ENCODE peak calls at places on chromosomes 1 and 21, in four cellular contexts. E, U, C and W are unnamed samples.

GRCh38 chr1:42937141-42937696 is 21.4 kb downstream of the SLC2A1 start:
- DNase-seq in E (no peak), C (no peak), U (no peak), W (no peak)

GRCh38 chr1:22826630-22827580 is 116.3 kb downstream of the EPHB2 start:
- DNase-seq in U (no peak), E (peak), C (peak), W (peak)

GRCh38 chr1:164660415-164661174 is 101.6 kb downstream of the PBX1 start:
- DNase-seq in U (no peak), E (no peak), C (no peak), W (no peak)

GRCh38 chr1:4716406-4716805 is 62.0 kb downstream of the AJAP1 start:
- DNase-seq in C (no peak), E (no peak), U (no peak), W (no peak)

GRCh38 chr1:203453016-203453415 is 22.6 kb upstream of the PRELP start:
- DNase-seq in E (no peak), U (no peak), C (no peak), W (no peak)

GRCh38 chr1:8976338-8976737 is 30.7 kb downstream of the CA6 start:
- DNase-seq in E (no peak), U (no peak), C (no peak), W (no peak)

GRCh38 chr1:226678701-226679100 is 60.4 kb downstream of the ITPKB start:
- DNase-seq in C (no peak), E (no peak), U (no peak), W (no peak)

GRCh38 chr1:194717941-194718340 is 1531.5 kb upstream of the B3GALT2 start:
- DNase-seq in E (no peak), U (no peak), C (no peak), W (no peak)

GRCh38 chr1:192604979-192605620 is 29.5 kb downstream of the RGS1 start:
- DNase-seq in U (no peak), C (no peak), E (no peak), W (no peak)

GRCh38 chr1:47758341-47759237 is 238.6 kb downstream of the TRABD2B start:
- DNase-seq in E (peak), U (no peak), C (no peak), W (no peak)

GRCh38 chr1:203287109-203287893 is 18.0 kb upstream of the BTG2 start:
- DNase-seq in C (peak), U (no peak), E (no peak), W (peak)

GRCh38 chr1:54167422-54168139 is 14.8 kb upstream of the CDCP2 start:
- DNase-seq in E (no peak), U (no peak), C (no peak), W (no peak)

GRCh38 chr1:37808369-37809319 is 636 bp upstream of the YRDC start:
- DNase-seq in E (peak), C (peak), U (peak), W (peak)

GRCh38 chr1:245855846-245856730 is 651.0 kb downstream of the SMYD3 start:
- DNase-seq in U (no peak), E (no peak), C (no peak), W (no peak)

GRCh38 chr1:5842700-5843099 is 149.5 kb downstream of the NPHP4 start:
- DNase-seq in U (no peak), E (no peak), C (no peak), W (no peak)

GRCh38 chr1:156476501-156477298 is 23.9 kb downstream of the MEF2D start:
- DNase-seq in U (peak), C (no peak), E (peak), W (no peak)

GRCh38 chr1:51569284-51570062 is 47.4 kb upstream of the OSBPL9 start:
- DNase-seq in E (no peak), U (peak), C (peak), W (peak)

GRCh38 chr1:219302697-219303096 is 129.0 kb downstream of the LYPLAL1 start:
- DNase-seq in E (no peak), C (no peak), U (no peak), W (no peak)

GRCh38 chr1:31488528-31488927 is 75.5 kb downstream of the SERINC2 start:
- DNase-seq in E (no peak), U (no peak), C (no peak), W (no peak)

GRCh38 chr1:88800382-88801051 is 90.8 kb downstream of the GTF2B start:
- DNase-seq in U (no peak), C (no peak), E (no peak), W (no peak)

GRCh38 chr1:70627910-70628309 is 216.8 kb downstream of the CTH start:
- DNase-seq in C (no peak), E (no peak), U (no peak), W (no peak)

GRCh38 chr1:176691251-176692228 is 228.6 kb downstream of the PAPPA2 start:
- DNase-seq in C (no peak), E (no peak), U (no peak), W (peak)

GRCh38 chr1:88239205-88239604 is 444.9 kb upstream of the PKN2 start:
- DNase-seq in C (no peak), E (no peak), U (no peak), W (no peak)

GRCh38 chr1:36304521-36304920 is 1.6 kb upstream of the SH3D21 start:
- DNase-seq in U (peak), C (no peak), E (no peak), W (peak)

GRCh38 chr1:119551218-119551617 is 44.2 kb downstream of the HSD3B1 start:
- DNase-seq in C (no peak), U (no peak), E (no peak), W (no peak)

GRCh38 chr1:22317920-22318243 is 133.8 kb upstream of the ZBTB40 start:
- DNase-seq in C (no peak), U (no peak), E (no peak), W (no peak)

GRCh38 chr1:106072909-106073600 is 983.4 kb upstream of the PRMT6 start:
- DNase-seq in E (no peak), C (no peak), U (no peak), W (no peak)

GRCh38 chr1:155196893-155197638 is 10.6 kb downstream of the THBS3 start:
- DNase-seq in E (no peak), C (no peak), U (peak), W (peak)

GRCh38 chr1:81801032-81801833 is 499 bp downstream of the ADGRL2 start:
- DNase-seq in E (peak), U (peak), C (peak), W (peak)

GRCh38 chr21:35324372-35325220 is 275.5 kb upstream of the RUNX1 start:
- DNase-seq in E (no peak), C (no peak), U (peak), W (peak)

GRCh38 chr1:31548899-31549806 is 27.2 kb upstream of the TINAGL1 start:
- DNase-seq in C (peak), E (peak), U (peak), W (peak)

GRCh38 chr1:244049142-244049968 is 1.7 kb upstream of the ZBTB18 start:
- DNase-seq in U (peak), E (peak), C (no peak), W (peak)

GRCh38 chr1:78843111-78843908 is 163.2 kb downstream of the ADGRL4 start:
- DNase-seq in U (no peak), C (no peak), E (no peak), W (no peak)

GRCh38 chr1:41046347-41046775 is 24.8 kb upstream of the SLFNL1 start:
- DNase-seq in E (no peak), C (peak), U (no peak), W (no peak)

GRCh38 chr1:86205741-86206140 is 49.2 kb upstream of the COL24A1 start:
- DNase-seq in U (no peak), E (no peak), C (no peak), W (no peak)

GRCh38 chr21:17818158-17819113 is 720 bp downstream of the C21orf91 start:
- DNase-seq in E (peak), U (peak), C (peak), W (peak)

GRCh38 chr1:1157914-1158710 is 15.6 kb upstream of the TTLL10 start:
- DNase-seq in U (no peak), E (peak), C (peak), W (peak)
- TF ChIP-seq POLR2A in U (no peak), E (no peak), C (no peak), W (no peak)

DNA sequence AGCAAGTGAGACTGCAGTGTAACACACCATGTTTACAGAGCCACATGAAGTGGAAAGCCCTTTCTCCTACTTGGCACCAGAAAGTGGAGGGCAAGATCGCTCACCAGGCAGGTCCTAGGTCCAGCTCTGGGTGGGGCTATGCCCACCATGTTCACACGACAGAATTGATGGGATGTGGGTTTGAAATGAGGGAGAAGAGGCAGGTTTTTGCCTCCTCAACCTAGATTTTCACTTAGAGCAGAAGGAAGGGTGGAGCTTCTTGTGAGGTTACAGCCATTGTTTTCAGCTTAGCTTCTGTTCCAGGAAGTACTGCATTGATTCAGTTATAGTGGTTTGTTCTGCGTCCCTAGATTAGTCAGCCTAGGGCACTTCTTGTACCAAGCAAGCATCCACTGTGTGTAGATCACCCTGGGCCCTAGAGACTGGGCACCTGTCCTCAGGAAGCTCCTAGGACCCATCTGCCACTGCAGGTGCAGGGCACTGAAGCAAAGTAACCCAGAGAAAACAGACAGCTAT is 2.3 kb downstream of the CD53 start:
- DNase-seq in E (no peak), U (no peak), C (peak), W (no peak)
- TF ChIP-seq POLR2A in E (no peak), U (no peak), C (no peak), W (no peak)

DNA sequence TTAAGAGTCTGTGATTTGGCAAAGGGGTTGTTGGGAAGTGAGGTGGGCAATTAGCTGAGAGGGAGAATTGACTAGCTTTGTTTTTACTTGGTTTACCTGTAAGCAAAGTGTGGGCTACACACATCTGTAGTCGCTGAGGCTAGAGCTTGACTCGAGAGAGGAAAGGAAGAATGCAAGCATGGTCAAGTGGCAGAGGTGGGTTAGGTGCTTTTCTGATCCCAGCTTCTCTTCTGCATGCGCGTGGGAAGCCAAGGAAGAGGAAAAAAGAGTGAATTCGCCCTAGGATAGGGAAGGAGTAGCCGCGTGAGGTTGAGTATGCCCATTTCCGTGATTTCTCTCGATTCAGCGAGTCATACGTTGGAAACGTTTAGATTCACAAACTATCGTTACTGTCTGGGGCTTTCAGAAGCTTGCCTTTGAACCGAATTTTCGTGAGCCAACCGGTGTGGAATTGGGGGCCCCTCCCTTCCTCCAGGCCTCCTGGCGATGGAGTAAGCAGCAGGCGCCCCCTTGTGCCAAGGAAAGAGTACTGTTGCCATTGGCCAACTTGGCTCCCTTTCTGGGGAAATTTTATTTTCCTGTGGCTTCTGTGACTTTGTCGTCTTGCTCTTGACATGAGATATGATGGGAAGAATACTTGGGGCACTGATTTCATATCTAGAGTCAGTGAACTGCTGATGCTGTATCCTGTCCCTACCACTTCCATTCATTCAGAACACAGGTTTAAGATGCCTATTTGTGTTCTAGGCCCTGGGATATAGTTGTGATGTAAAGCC is 1.3 kb downstream of the PIGV start:
- DNase-seq in C (peak), U (peak), E (peak), W (peak)
- TF ChIP-seq POLR2A in C (no peak), U (peak), E (peak), W (no peak)

GRCh38 chr1:109716570-109717090 is 4.6 kb downstream of the GSTM5 start:
- DNase-seq in C (no peak), E (no peak), U (peak), W (no peak)
- TF ChIP-seq POLR2A in C (no peak), E (no peak), U (no peak), W (no peak)

GRCh38 chr1:160996195-160996594 is 24.8 kb downstream of the F11R start:
- DNase-seq in E (no peak), C (no peak), U (no peak), W (no peak)
- TF ChIP-seq POLR2A in E (no peak), C (no peak), U (no peak), W (no peak)

GRCh38 chr1:204507317-204508105 is 8.7 kb upstream of the MDM4 start:
- DNase-seq in E (no peak), C (no peak), U (peak), W (peak)
- TF ChIP-seq POLR2A in E (no peak), C (no peak), U (no peak), W (no peak)

GRCh38 chr1:171781167-171781875 is at the start of gene METTL13:
- DNase-seq in U (peak), C (peak), E (peak), W (peak)
- TF ChIP-seq POLR2A in U (peak), C (no peak), E (peak), W (peak)